ENCODE peak calls at places on chromosomes 2 and 18, in six cellular contexts. One of them, this sample, is unnamed.

GRCh38 chr2:97724946-97725688 is 11.7 kb downstream of the ZAP70 start:
- DNase-seq in neuronal stem cell: no peak
- DNase-seq in effector memory CD4-positive, alpha-beta T cell: no peak
- DNase-seq in Caco-2: no peak
- DNase-seq in mesendoderm: no peak
- DNase-seq in heart left ventricle: no peak
- DNase-seq in this sample: peak; percentile 63

GRCh38 chr2:172398444-172398843 is 28.9 kb upstream of the ITGA6 start:
- DNase-seq in Caco-2: no peak
- DNase-seq in neuronal stem cell: no peak
- DNase-seq in mesendoderm: peak; percentile 56
- DNase-seq in effector memory CD4-positive, alpha-beta T cell: no peak
- DNase-seq in heart left ventricle: peak; percentile 40
- DNase-seq in this sample: no peak

GRCh38 chr18:79427368-79428225 is 31.9 kb downstream of the NFATC1 start:
- DNase-seq in mesendoderm: no peak
- DNase-seq in heart left ventricle: no peak
- DNase-seq in Caco-2: no peak
- DNase-seq in neuronal stem cell: no peak
- DNase-seq in effector memory CD4-positive, alpha-beta T cell: no peak
- DNase-seq in this sample: no peak

GRCh38 chr2:133586978-133587377 is 18.7 kb upstream of the NCKAP5 start:
- DNase-seq in heart left ventricle: no peak
- DNase-seq in neuronal stem cell: no peak
- DNase-seq in Caco-2: no peak
- DNase-seq in effector memory CD4-positive, alpha-beta T cell: no peak
- DNase-seq in mesendoderm: no peak
- DNase-seq in this sample: no peak

GRCh38 chr18:57909620-57910019 is 106.5 kb upstream of the ATP8B1 start:
- DNase-seq in neuronal stem cell: no peak
- DNase-seq in Caco-2: no peak
- DNase-seq in heart left ventricle: no peak
- DNase-seq in effector memory CD4-positive, alpha-beta T cell: no peak
- DNase-seq in mesendoderm: no peak
- DNase-seq in this sample: no peak

GRCh38 chr2:112708968-112709367 is 11.9 kb upstream of the NT5DC4 start:
- DNase-seq in heart left ventricle: no peak
- DNase-seq in mesendoderm: no peak
- DNase-seq in neuronal stem cell: no peak
- DNase-seq in effector memory CD4-positive, alpha-beta T cell: no peak
- DNase-seq in Caco-2: no peak
- DNase-seq in this sample: no peak

GRCh38 chr2:111954602-111955332 is 56.4 kb downstream of the MERTK start:
- DNase-seq in Caco-2: no peak
- DNase-seq in neuronal stem cell: no peak
- DNase-seq in effector memory CD4-positive, alpha-beta T cell: no peak
- DNase-seq in heart left ventricle: no peak
- DNase-seq in mesendoderm: no peak
- DNase-seq in this sample: no peak

GRCh38 chr2:218991674-218992168 is 1.5 kb downstream of the CRYBA2 start:
- DNase-seq in neuronal stem cell: no peak
- DNase-seq in heart left ventricle: no peak
- DNase-seq in Caco-2: peak; percentile 38
- DNase-seq in effector memory CD4-positive, alpha-beta T cell: no peak
- DNase-seq in mesendoderm: peak; percentile 45
- DNase-seq in this sample: peak; percentile 55

GRCh38 chr2:127451981-127452380 is 33.8 kb downstream of the PROC start:
- DNase-seq in Caco-2: no peak
- DNase-seq in mesendoderm: no peak
- DNase-seq in neuronal stem cell: no peak
- DNase-seq in heart left ventricle: no peak
- DNase-seq in effector memory CD4-positive, alpha-beta T cell: no peak
- DNase-seq in this sample: no peak

GRCh38 chr18:7000484-7001096 is 117.0 kb downstream of the LAMA1 start:
- DNase-seq in mesendoderm: peak; percentile 54
- DNase-seq in neuronal stem cell: no peak
- DNase-seq in Caco-2: no peak
- DNase-seq in effector memory CD4-positive, alpha-beta T cell: no peak
- DNase-seq in heart left ventricle: no peak
- DNase-seq in this sample: no peak

GRCh38 chr2:104860141-104860790 is 6.4 kb downstream of the POU3F3 start:
- DNase-seq in heart left ventricle: no peak
- DNase-seq in neuronal stem cell: no peak
- DNase-seq in Caco-2: no peak
- DNase-seq in mesendoderm: peak; percentile 23
- DNase-seq in effector memory CD4-positive, alpha-beta T cell: no peak
- DNase-seq in this sample: no peak

GRCh38 chr2:18299423-18300212 is 260.8 kb downstream of the RDH14 start:
- DNase-seq in effector memory CD4-positive, alpha-beta T cell: no peak
- DNase-seq in heart left ventricle: no peak
- DNase-seq in neuronal stem cell: peak; percentile 14
- DNase-seq in Caco-2: peak; percentile 91
- DNase-seq in mesendoderm: peak; percentile 96
- DNase-seq in this sample: no peak

GRCh38 chr2:75587954-75588587 is 27.3 kb upstream of the EVA1A start:
- DNase-seq in neuronal stem cell: no peak
- DNase-seq in Caco-2: no peak
- DNase-seq in mesendoderm: no peak
- DNase-seq in effector memory CD4-positive, alpha-beta T cell: no peak
- DNase-seq in heart left ventricle: no peak
- DNase-seq in this sample: no peak

GRCh38 chr18:4444306-4444705 is 10.8 kb downstream of the DLGAP1 start:
- DNase-seq in neuronal stem cell: no peak
- DNase-seq in mesendoderm: no peak
- DNase-seq in effector memory CD4-positive, alpha-beta T cell: no peak
- DNase-seq in Caco-2: peak; percentile 55
- DNase-seq in heart left ventricle: no peak
- DNase-seq in this sample: no peak

GRCh38 chr18:4455113-4455811 is at the start of gene DLGAP1:
- DNase-seq in effector memory CD4-positive, alpha-beta T cell: peak; percentile 1
- DNase-seq in Caco-2: no peak
- DNase-seq in mesendoderm: peak; percentile 83
- DNase-seq in heart left ventricle: peak; percentile 14
- DNase-seq in neuronal stem cell: peak; percentile 79
- DNase-seq in this sample: peak; percentile 74

GRCh38 chr18:4454548-4455112 is 477 bp downstream of the DLGAP1 start:
- DNase-seq in Caco-2: no peak
- DNase-seq in mesendoderm: no peak
- DNase-seq in effector memory CD4-positive, alpha-beta T cell: no peak
- DNase-seq in neuronal stem cell: no peak
- DNase-seq in heart left ventricle: no peak
- DNase-seq in this sample: no peak

GRCh38 chr18:4453712-4454547 is 1.2 kb downstream of the DLGAP1 start:
- DNase-seq in mesendoderm: peak; percentile 77
- DNase-seq in Caco-2: no peak
- DNase-seq in neuronal stem cell: peak; percentile 44
- DNase-seq in heart left ventricle: no peak
- DNase-seq in effector memory CD4-positive, alpha-beta T cell: no peak
- DNase-seq in this sample: peak; percentile 69

DNA sequence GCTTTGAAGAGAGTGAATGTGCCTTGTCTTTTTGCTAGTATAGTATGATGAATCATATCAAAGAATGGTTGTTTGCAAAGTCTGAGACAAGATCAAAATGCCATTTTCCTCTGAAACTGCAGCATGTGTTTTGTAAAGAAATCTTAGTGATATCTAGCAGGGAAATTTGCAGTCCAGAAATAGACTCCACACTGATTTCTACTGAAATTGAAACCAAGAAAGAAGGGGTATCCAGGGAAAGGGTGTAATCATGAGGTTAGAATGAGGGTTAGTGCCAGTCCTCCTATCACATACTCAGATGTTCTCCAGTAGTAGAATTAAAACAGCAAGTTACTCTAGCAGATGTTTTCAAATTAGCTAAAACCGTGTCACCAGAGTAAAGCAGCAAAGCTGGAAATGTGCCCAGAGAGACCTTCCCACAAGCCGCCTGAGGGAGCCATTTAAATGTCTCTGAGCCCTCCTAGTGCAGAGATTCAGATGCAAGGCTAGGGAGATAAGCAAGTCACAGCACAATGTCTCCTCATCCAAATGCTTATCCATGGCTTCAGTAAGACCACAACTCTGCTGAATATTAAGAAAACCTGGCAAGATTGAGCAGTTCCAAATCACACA is 4.9 kb downstream of the DLGAP1 start:
- DNase-seq in heart left ventricle: no peak
- DNase-seq in mesendoderm: peak; percentile 18
- DNase-seq in effector memory CD4-positive, alpha-beta T cell: no peak
- DNase-seq in Caco-2: no peak
- DNase-seq in neuronal stem cell: no peak
- DNase-seq in this sample: no peak
- H3K4me3 ChIP-seq in heart left ventricle: no peak overlapping the region
- H3K4me3 ChIP-seq in mesendoderm: no peak overlapping the region
- H3K4me3 ChIP-seq in effector memory CD4-positive, alpha-beta T cell: no peak overlapping the region
- H3K4me3 ChIP-seq in Caco-2: no peak overlapping the region
- H3K4me3 ChIP-seq in neuronal stem cell: no peak overlapping the region
- H3K4me3 ChIP-seq in this sample: no peak overlapping the region

DNA sequence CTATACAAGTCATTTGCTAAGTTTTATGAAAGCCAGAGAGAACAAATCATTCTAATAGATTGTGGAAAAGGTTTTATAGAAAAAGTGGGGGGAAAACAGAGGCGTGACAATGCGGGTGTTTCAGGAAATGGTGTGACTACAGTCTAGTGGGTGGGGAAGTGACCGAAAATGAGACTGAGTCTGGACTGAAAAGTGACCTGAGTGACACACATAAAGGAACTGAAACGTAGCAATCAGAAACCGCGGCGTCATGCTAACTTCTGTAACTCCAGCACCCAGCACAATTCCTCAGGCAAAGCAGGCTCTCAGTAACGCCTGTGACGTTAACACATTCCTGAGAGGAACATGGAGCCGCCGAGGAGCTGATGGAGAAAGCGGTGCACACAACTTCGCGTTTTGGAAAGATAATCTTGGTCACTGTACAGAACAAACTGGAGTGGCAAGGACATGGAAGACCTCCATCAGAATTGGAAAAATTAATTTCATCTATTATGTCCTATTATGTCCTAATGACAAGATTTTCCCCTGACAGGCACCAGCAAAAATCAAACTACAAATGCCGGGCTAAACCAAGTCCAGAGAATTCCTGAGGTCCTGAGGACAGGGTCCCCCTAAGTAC is 1.4 kb upstream of the CD226 start:
- DNase-seq in neuronal stem cell: no peak
- DNase-seq in mesendoderm: peak; percentile 15
- DNase-seq in effector memory CD4-positive, alpha-beta T cell: no peak
- DNase-seq in heart left ventricle: peak; percentile 27
- DNase-seq in Caco-2: no peak
- DNase-seq in this sample: no peak
- H3K4me1 ChIP-seq in neuronal stem cell: no peaks in the 10 kb centered on the region
- H3K4me1 ChIP-seq in mesendoderm: no peaks in the 10 kb centered on the region
- H3K4me1 ChIP-seq in effector memory CD4-positive, alpha-beta T cell: peaks cover 57% of the 10 kb centered on the region
- H3K4me1 ChIP-seq in heart left ventricle: no peaks in the 10 kb centered on the region
- H3K4me1 ChIP-seq in Caco-2: no peaks in the 10 kb centered on the region
- H3K4me1 ChIP-seq in this sample: peaks cover 55% of the 10 kb centered on the region

DNA sequence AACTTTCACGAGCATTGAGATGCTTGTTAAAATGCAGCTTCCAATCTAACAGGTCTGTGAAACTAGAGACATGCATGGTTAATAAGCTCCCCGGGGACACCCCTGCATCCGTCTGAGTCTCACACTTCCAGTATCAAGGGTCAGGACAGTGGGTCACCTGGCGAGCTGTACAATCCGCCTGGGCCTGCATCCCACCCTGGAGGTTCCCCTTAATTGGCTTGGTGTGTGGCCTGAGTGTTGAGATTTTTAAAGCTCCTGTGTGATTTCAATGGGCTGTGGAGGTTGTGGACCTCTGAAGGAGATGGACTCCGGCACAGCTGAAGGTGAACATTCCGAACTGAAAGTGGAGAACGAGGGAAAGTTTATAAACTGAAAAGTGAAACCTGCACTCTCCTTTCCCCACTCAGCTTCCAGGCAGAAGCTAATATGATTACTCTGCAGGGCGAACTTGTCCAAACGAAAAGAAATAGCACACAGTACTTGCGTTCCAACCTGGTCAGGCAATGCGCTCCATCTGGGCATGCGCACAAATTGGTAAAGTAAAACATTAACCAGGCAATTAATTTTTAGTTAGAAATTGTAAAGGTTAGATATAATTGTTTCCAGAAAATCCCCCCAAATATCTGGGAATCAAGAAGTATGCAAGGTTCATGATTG is 191.7 kb upstream of the ALKAL2 start:
- DNase-seq in heart left ventricle: no peak
- DNase-seq in Caco-2: no peak
- DNase-seq in neuronal stem cell: no peak
- DNase-seq in mesendoderm: no peak
- DNase-seq in effector memory CD4-positive, alpha-beta T cell: no peak
- DNase-seq in this sample: no peak
- H3K4me3 ChIP-seq in heart left ventricle: no peak overlapping the region
- H3K4me3 ChIP-seq in Caco-2: peak overlapping the region; percentile 6
- H3K4me3 ChIP-seq in neuronal stem cell: no peak overlapping the region
- H3K4me3 ChIP-seq in mesendoderm: no peak overlapping the region
- H3K4me3 ChIP-seq in effector memory CD4-positive, alpha-beta T cell: no peak overlapping the region
- H3K4me3 ChIP-seq in this sample: no peak overlapping the region

GRCh38 chr2:85890522-85891176 is 1.9 kb upstream of the ST3GAL5 start:
- DNase-seq in neuronal stem cell: no peak
- DNase-seq in mesendoderm: no peak
- DNase-seq in Caco-2: no peak
- DNase-seq in heart left ventricle: no peak
- DNase-seq in effector memory CD4-positive, alpha-beta T cell: no peak
- DNase-seq in this sample: peak; percentile 23
- H3K4me1 ChIP-seq in neuronal stem cell: peaks cover 10% of the 10 kb centered on the region
- H3K4me1 ChIP-seq in mesendoderm: no peaks in the 10 kb centered on the region
- H3K4me1 ChIP-seq in Caco-2: no peaks in the 10 kb centered on the region
- H3K4me1 ChIP-seq in heart left ventricle: no peaks in the 10 kb centered on the region
- H3K4me1 ChIP-seq in effector memory CD4-positive, alpha-beta T cell: peaks cover 24% of the 10 kb centered on the region
- H3K4me1 ChIP-seq in this sample: peaks cover 30% of the 10 kb centered on the region

DNA sequence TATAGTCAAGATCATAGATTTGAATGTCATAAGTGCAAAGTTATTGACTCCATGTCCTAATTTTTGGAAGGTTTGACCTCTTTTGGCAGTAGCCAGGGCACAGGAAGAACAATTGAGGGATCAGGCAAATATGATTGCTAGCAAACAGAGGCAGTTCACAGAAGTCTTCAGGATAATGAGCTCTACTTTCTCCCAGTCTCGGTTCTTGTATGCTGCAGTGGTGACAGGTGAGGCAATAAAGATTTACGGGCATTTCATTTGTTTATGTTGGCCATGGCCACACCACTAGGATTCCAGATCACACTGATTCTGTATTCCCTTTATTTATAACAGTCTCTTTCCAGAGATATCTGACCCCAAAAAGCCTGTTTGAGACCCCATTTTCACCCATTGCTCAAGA is 137.5 kb downstream of the UBR3 start:
- DNase-seq in heart left ventricle: no peak
- DNase-seq in effector memory CD4-positive, alpha-beta T cell: no peak
- DNase-seq in mesendoderm: no peak
- DNase-seq in Caco-2: no peak
- DNase-seq in neuronal stem cell: no peak
- DNase-seq in this sample: no peak
- H3K4me3 ChIP-seq in heart left ventricle: no peak overlapping the region
- H3K4me3 ChIP-seq in effector memory CD4-positive, alpha-beta T cell: no peak overlapping the region
- H3K4me3 ChIP-seq in mesendoderm: no peak overlapping the region
- H3K4me3 ChIP-seq in Caco-2: no peak overlapping the region
- H3K4me3 ChIP-seq in neuronal stem cell: no peak overlapping the region
- H3K4me3 ChIP-seq in this sample: no peak overlapping the region

This sample was measured in spleen.